ENCODE peak calls at places on chromosome 4, in seven cellular contexts. Y, Z, E, B, O, J and A are unnamed samples.
A peak's percentile ranks its signal among the peaks of the same experiment; 100 is the strongest.

GRCh38 chr4:145216532-145216931 is 36.1 kb upstream of the OTUD4 start:
- DNase-seq in Y (no peak), Z (no peak), E (peak; percentile 61), B (no peak), O (no peak), J (no peak), A (no peak)

GRCh38 chr4:107751670-107752069 is 31.6 kb upstream of the PAPSS1 start:
- DNase-seq in Y (no peak), Z (no peak), E (no peak), B (no peak), O (no peak), J (no peak), A (no peak)

GRCh38 chr4:10063544-10064300 is 42.4 kb upstream of the SLC2A9 start:
- DNase-seq in Y (peak; percentile 63), Z (peak; percentile 54), E (peak; percentile 44), B (no peak), O (peak; percentile 76), J (no peak), A (peak; percentile 87)

GRCh38 chr4:10099521-10100325 is 16.9 kb downstream of the WDR1 start:
- DNase-seq in Y (no peak), Z (no peak), E (no peak), B (no peak), O (no peak), J (no peak), A (no peak)

GRCh38 chr4:177182156-177182555 is 127.5 kb upstream of the NEIL3 start:
- DNase-seq in Y (no peak), Z (no peak), E (no peak), B (no peak), O (no peak), J (no peak), A (no peak)

GRCh38 chr4:122091836-122092235 is 60.3 kb upstream of the BLTP1 start:
- DNase-seq in Y (no peak), Z (no peak), E (no peak), B (no peak), O (no peak), J (no peak), A (no peak)

GRCh38 chr4:130257271-130257670 is 1161.3 kb downstream of the C4orf33 start:
- DNase-seq in Y (no peak), Z (no peak), E (peak; percentile 74), B (no peak), O (no peak), J (no peak), A (no peak)

GRCh38 chr4:170675568-170676262 is 586.0 kb upstream of the AADAT start:
- DNase-seq in Y (no peak), Z (no peak), E (peak; percentile 7), B (no peak), O (no peak), J (no peak), A (no peak)

GRCh38 chr4:92969650-92970370 is 666.0 kb downstream of the GRID2 start:
- DNase-seq in Y (no peak), Z (no peak), E (peak; percentile 88), B (no peak), O (peak; percentile 32), J (peak; percentile 14), A (no peak)

GRCh38 chr4:184534511-184535391 is 60.4 kb upstream of the IRF2 start:
- DNase-seq in Y (peak; percentile 11), Z (no peak), E (no peak), B (no peak), O (peak; percentile 29), J (no peak), A (no peak)

GRCh38 chr4:16000708-16001483 is 37.9 kb upstream of the FGFBP2 start:
- DNase-seq in Y (no peak), Z (no peak), E (no peak), B (no peak), O (no peak), J (no peak), A (no peak)

GRCh38 chr4:6342530-6343293 is 73.1 kb downstream of the WFS1 start:
- DNase-seq in Y (peak; percentile 10), Z (no peak), E (no peak), B (no peak), O (no peak), J (no peak), A (no peak)

GRCh38 chr4:12846368-12846767 is 637.8 kb downstream of the RAB28 start:
- DNase-seq in Y (no peak), Z (no peak), E (no peak), B (no peak), O (no peak), J (no peak), A (no peak)

GRCh38 chr4:54719378-54719777 is 61.6 kb downstream of the KIT start:
- DNase-seq in Y (no peak), Z (no peak), E (no peak), B (no peak), O (no peak), J (no peak), A (no peak)

GRCh38 chr4:48899950-48900349 is 6.6 kb downstream of the OCIAD2 start:
- DNase-seq in Y (no peak), Z (no peak), E (no peak), B (no peak), O (no peak), J (no peak), A (no peak)

GRCh38 chr4:175054980-175055379 is 136.8 kb downstream of the ADAM29 start:
- DNase-seq in Y (peak; percentile 5), Z (no peak), E (no peak), B (no peak), O (no peak), J (no peak), A (no peak)
- TF ChIP-seq CTCF in Y (no peak), Z (no peak), E (peak; percentile 15), B (no peak), O (no peak), J (no peak), A (no peak)

DNA sequence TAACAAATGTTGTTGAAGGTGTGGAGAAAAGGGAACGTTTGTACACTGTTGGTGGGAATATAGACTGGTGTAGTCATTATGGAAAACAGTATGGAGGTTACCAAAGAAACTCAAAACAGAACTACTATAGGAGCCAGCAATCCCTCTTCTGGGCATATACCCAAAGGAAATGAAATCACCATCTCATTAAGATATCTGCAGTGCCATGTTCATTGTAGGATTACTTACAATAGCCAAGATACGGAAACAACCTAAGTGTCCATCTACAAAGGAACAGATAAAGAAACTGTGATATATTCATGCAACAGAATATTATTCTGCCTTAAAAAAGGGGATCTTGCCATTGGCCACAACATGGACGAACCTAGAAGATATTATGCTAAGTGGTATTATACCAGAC is 22.2 kb downstream of the APBB2 start:
- DNase-seq in Y (no peak), Z (no peak), E (peak; percentile 5), B (no peak), O (no peak), J (no peak), A (no peak)
- H3K4me3 ChIP-seq in Y (no peak overlapping the region), Z (no peak overlapping the region), E (no peak overlapping the region), B (no peak overlapping the region), O (no peak overlapping the region), J (no peak overlapping the region), A (no peak overlapping the region)

DNA sequence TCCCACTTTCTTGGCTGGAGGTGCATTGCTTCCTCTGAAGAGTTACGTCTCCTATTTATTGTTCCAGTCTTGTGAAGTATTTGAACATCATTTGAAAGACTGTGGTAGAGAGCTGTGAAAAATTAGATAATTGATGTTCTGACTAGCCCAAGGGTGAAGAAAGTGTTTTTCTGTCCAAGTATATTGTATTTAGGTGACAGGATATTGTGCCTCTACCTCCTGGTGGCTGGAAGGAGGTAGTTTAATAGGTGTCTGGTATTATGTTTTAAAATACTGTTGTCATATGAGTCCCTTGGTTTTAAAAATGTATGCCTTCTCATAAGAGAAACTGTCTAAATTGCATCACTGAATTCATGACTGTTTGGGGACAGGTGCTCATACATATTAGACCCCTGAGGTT is 226.0 kb downstream of the SPRY1 start:
- DNase-seq in Y (no peak), Z (no peak), E (no peak), B (no peak), O (no peak), J (no peak), A (no peak)
- TF ChIP-seq CTCF in Y (no peak), Z (no peak), E (peak; percentile 8), B (no peak), O (no peak), J (no peak), A (no peak)

GRCh38 chr4:100087743-100088142 is 102.5 kb downstream of the DDIT4L start:
- DNase-seq in Y (no peak), Z (no peak), E (peak; percentile 27), B (no peak), O (no peak), J (no peak), A (no peak)

GRCh38 chr4:100084892-100085291 is 105.4 kb downstream of the DDIT4L start:
- DNase-seq in Y (no peak), Z (no peak), E (no peak), B (no peak), O (no peak), J (no peak), A (no peak)

GRCh38 chr4:100083289-100083688 is 107.0 kb downstream of the DDIT4L start:
- DNase-seq in Y (no peak), Z (no peak), E (no peak), B (no peak), O (no peak), J (no peak), A (no peak)

GRCh38 chr4:100082852-100083251 is 107.4 kb downstream of the DDIT4L start:
- DNase-seq in Y (no peak), Z (no peak), E (peak; percentile 13), B (no peak), O (no peak), J (no peak), A (no peak)

DNA sequence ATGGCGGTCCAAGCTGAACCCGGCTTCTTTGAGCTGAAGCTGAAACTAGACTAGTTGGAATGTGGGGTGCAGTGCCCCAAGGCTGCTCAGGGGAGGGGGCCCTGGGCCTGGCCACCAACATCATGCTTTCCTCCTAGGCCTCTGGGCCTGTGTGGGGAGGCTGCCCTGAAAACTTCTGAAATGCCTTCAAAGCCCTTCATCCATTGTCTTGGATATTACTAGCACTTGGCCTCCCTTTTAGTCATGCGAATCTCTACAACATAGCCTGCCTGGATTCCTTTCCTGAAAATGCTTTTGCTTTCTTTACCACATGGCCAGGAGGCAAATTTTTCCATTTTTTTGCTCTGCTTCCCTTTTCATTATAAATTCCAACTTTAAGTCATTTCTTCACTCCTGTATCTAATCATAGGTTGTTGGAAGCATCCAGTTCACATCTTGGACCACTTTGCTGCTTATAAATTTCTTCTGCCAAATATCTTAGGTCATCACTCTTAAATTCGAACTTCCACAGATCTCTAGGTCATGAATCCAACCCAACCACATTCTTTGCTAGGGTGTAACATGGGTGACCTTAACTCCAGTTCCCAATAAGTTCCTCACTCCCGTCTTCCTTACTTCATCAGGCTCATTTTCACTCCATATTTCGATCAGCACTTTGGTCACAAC is 103.4 kb downstream of the DDIT4L start:
- DNase-seq in Y (no peak), Z (no peak), E (peak; percentile 65), B (no peak), O (no peak), J (no peak), A (no peak)
- H3K4me3 ChIP-seq in Y (no peak overlapping the region), Z (no peak overlapping the region), E (peak overlapping the region; percentile 20), B (no peak overlapping the region), O (no peak overlapping the region), J (no peak overlapping the region), A (no peak overlapping the region)

GRCh38 chr4:80202190-80202711 is 4.9 kb downstream of the PRDM8 start:
- DNase-seq in Y (peak; percentile 79), Z (no peak), E (peak; percentile 32), B (no peak), O (peak; percentile 86), J (peak; percentile 63), A (peak; percentile 86)
- TF ChIP-seq CTCF in Y (peak; percentile 61), Z (peak; percentile 87), E (peak; percentile 54), B (peak; percentile 61), O (peak; percentile 83), J (peak; percentile 47), A (peak; percentile 81)